ENCODE peak calls at places on chromosomes 7 and 10, in ten cellular contexts. E, M, B, X, D, J, A, U, Y and I are unnamed samples.

GRCh38 chr7:100818366-100818765 is 9.0 kb downstream of the EPHB4 start:
- DNase-seq in E (no peak), M (no peak), B (no peak), X (no peak), D (no peak), J (no peak), A (no peak), U (no peak), Y (no peak), I (no peak)

GRCh38 chr10:65571011-65571570 is 1354.7 kb upstream of the LRRTM3 start:
- DNase-seq in E (no peak), M (no peak), B (no peak), X (peak), D (no peak), J (no peak), A (peak), U (no peak), Y (no peak), I (no peak)

GRCh38 chr7:27097686-27098492 is 2.1 kb upstream of the HOXA1 start:
- DNase-seq in E (no peak), M (no peak), B (no peak), X (peak), D (no peak), J (no peak), A (peak), U (no peak), Y (no peak), I (no peak)

GRCh38 chr10:73800560-73801252 is 10.7 kb downstream of the NDST2 start:
- DNase-seq in E (no peak), M (no peak), B (no peak), X (no peak), D (no peak), J (no peak), A (no peak), U (no peak), Y (no peak), I (no peak)

GRCh38 chr10:11238893-11239292 is 221.2 kb downstream of the CELF2 start:
- DNase-seq in E (no peak), M (no peak), B (no peak), X (no peak), D (no peak), J (no peak), A (no peak), U (no peak), Y (no peak), I (no peak)

GRCh38 chr7:148940702-148941597 is 56.9 kb upstream of the EZH2 start:
- DNase-seq in E (peak), M (peak), B (peak), X (peak), D (peak), J (peak), A (peak), U (peak), Y (peak), I (no peak)

GRCh38 chr10:114779803-114780609 is 41.6 kb upstream of the FHIP2A start:
- DNase-seq in E (peak), M (no peak), B (no peak), X (peak), D (no peak), J (no peak), A (peak), U (no peak), Y (no peak), I (no peak)

GRCh38 chr10:3852147-3852904 is 67.3 kb upstream of the KLF6 start:
- DNase-seq in E (no peak), M (no peak), B (peak), X (peak), D (no peak), J (no peak), A (peak), U (peak), Y (peak), I (no peak)

GRCh38 chr7:118072893-118073674 is 110.9 kb upstream of the LSM8 start:
- DNase-seq in E (no peak), M (no peak), B (no peak), X (no peak), D (no peak), J (no peak), A (no peak), U (no peak), Y (no peak), I (no peak)

GRCh38 chr10:117186832-117187615 is 10.3 kb upstream of the KCNK18 start:
- DNase-seq in E (no peak), M (no peak), B (no peak), X (no peak), D (no peak), J (no peak), A (peak), U (no peak), Y (no peak), I (no peak)

GRCh38 chr7:70060298-70061068 is 462.2 kb downstream of the AUTS2 start:
- DNase-seq in E (no peak), M (no peak), B (no peak), X (no peak), D (no peak), J (no peak), A (no peak), U (no peak), Y (no peak), I (no peak)

GRCh38 chr7:120941064-120941463 is 9.5 kb upstream of the ING3 start:
- DNase-seq in E (no peak), M (no peak), B (no peak), X (peak), D (no peak), J (no peak), A (peak), U (no peak), Y (no peak), I (no peak)

GRCh38 chr7:96285579-96285978 is 36.3 kb downstream of the SLC25A13 start:
- DNase-seq in E (no peak), M (no peak), B (no peak), X (no peak), D (no peak), J (no peak), A (no peak), U (peak), Y (no peak), I (no peak)

GRCh38 chr10:127977368-127978009 is 70.6 kb downstream of the PTPRE start:
- DNase-seq in E (no peak), M (no peak), B (peak), X (peak), D (no peak), J (no peak), A (peak), U (no peak), Y (no peak), I (no peak)

GRCh38 chr7:7653568-7654187 is 13.1 kb downstream of the UMAD1 start:
- DNase-seq in E (no peak), M (no peak), B (no peak), X (peak), D (no peak), J (no peak), A (peak), U (no peak), Y (no peak), I (no peak)

GRCh38 chr7:30694218-30694745 is 12.0 kb upstream of the CRHR2 start:
- DNase-seq in E (no peak), M (no peak), B (no peak), X (no peak), D (no peak), J (no peak), A (no peak), U (no peak), Y (no peak), I (no peak)